ENCODE peak calls at places on chromosome 22, in four cellular contexts. One of them, this sample, is unnamed.
A peak's percentile ranks its signal among the peaks of the same experiment; 100 is the strongest.

GRCh38 chr22:20779014-20779812 is 5.3 kb downstream of the SERPIND1 start:
- DNase-seq in choroid plexus epithelial cell: no peak
- DNase-seq in AG10803: no peak
- DNase-seq in coronary artery: no peak
- DNase-seq in this sample: no peak

GRCh38 chr22:31857247-31857646 is 87.1 kb upstream of the YWHAH start:
- DNase-seq in choroid plexus epithelial cell: no peak
- DNase-seq in AG10803: no peak
- DNase-seq in coronary artery: no peak
- DNase-seq in this sample: no peak

GRCh38 chr22:22687638-22688500 is 43.5 kb downstream of the GGTLC2 start:
- DNase-seq in choroid plexus epithelial cell: peak; percentile 84
- DNase-seq in AG10803: peak; percentile 57
- DNase-seq in coronary artery: no peak
- DNase-seq in this sample: no peak

GRCh38 chr22:43972931-43973330 is 17.7 kb downstream of the SAMM50 start:
- DNase-seq in choroid plexus epithelial cell: no peak
- DNase-seq in AG10803: no peak
- DNase-seq in coronary artery: no peak
- DNase-seq in this sample: no peak

GRCh38 chr22:30457964-30458363 is 13.9 kb downstream of the SEC14L3 start:
- DNase-seq in choroid plexus epithelial cell: no peak
- DNase-seq in AG10803: no peak
- DNase-seq in coronary artery: no peak
- DNase-seq in this sample: no peak

GRCh38 chr22:37270928-37271650 is 11.2 kb upstream of the CYTH4 start:
- DNase-seq in choroid plexus epithelial cell: no peak
- DNase-seq in AG10803: peak; percentile 28
- DNase-seq in coronary artery: no peak
- DNase-seq in this sample: no peak

GRCh38 chr22:48410536-48410935 is 1417.1 kb downstream of the BRD1 start:
- DNase-seq in choroid plexus epithelial cell: no peak
- DNase-seq in AG10803: no peak
- DNase-seq in coronary artery: no peak
- DNase-seq in this sample: no peak

GRCh38 chr22:48372395-48372794 is 1455.3 kb downstream of the BRD1 start:
- DNase-seq in choroid plexus epithelial cell: no peak
- DNase-seq in AG10803: no peak
- DNase-seq in coronary artery: peak; percentile 46
- DNase-seq in this sample: no peak

GRCh38 chr22:11627798-11628650 is 3900.0 kb upstream of the OR11H1 start:
- DNase-seq in choroid plexus epithelial cell: no peak
- DNase-seq in AG10803: no peak
- DNase-seq in coronary artery: peak; percentile 73
- DNase-seq in this sample: no peak

GRCh38 chr22:50243704-50244419 is 961 bp downstream of the TUBGCP6 start:
- DNase-seq in choroid plexus epithelial cell: peak; percentile 21
- DNase-seq in AG10803: no peak
- DNase-seq in coronary artery: no peak
- DNase-seq in this sample: no peak

GRCh38 chr22:25540128-25540790 is 24.2 kb upstream of the GRK3 start:
- DNase-seq in choroid plexus epithelial cell: no peak
- DNase-seq in AG10803: no peak
- DNase-seq in coronary artery: no peak
- DNase-seq in this sample: no peak

GRCh38 chr22:25923952-25924351 is 182.0 kb downstream of the MYO18B start:
- DNase-seq in choroid plexus epithelial cell: no peak
- DNase-seq in AG10803: no peak
- DNase-seq in coronary artery: no peak
- DNase-seq in this sample: no peak

GRCh38 chr22:43136255-43136654 is 6.9 kb downstream of the MCAT start:
- DNase-seq in choroid plexus epithelial cell: peak; percentile 59
- DNase-seq in AG10803: no peak
- DNase-seq in coronary artery: no peak
- DNase-seq in this sample: no peak

GRCh38 chr22:17084554-17085276 is at the start of gene IL17RA:
- DNase-seq in choroid plexus epithelial cell: peak; percentile 88
- DNase-seq in AG10803: peak; percentile 85
- DNase-seq in coronary artery: peak; percentile 90
- DNase-seq in this sample: peak; percentile 69

GRCh38 chr22:42814215-42814614 is 42.9 kb downstream of the ARFGAP3 start:
- DNase-seq in choroid plexus epithelial cell: peak; percentile 16
- DNase-seq in AG10803: no peak
- DNase-seq in coronary artery: no peak
- DNase-seq in this sample: peak; percentile 47

GRCh38 chr22:50340157-50340879 is 2.8 kb upstream of the PPP6R2 start:
- DNase-seq in choroid plexus epithelial cell: peak; percentile 20
- DNase-seq in AG10803: peak; percentile 43
- DNase-seq in coronary artery: no peak
- DNase-seq in this sample: no peak

GRCh38 chr22:50627452-50627913 is 469 bp downstream of the ARSA start:
- DNase-seq in choroid plexus epithelial cell: no peak
- DNase-seq in AG10803: no peak
- DNase-seq in coronary artery: no peak
- DNase-seq in this sample: no peak

GRCh38 chr22:22888509-22889353 is 1.1 kb downstream of the IGLL5 start:
- DNase-seq in choroid plexus epithelial cell: no peak
- DNase-seq in AG10803: no peak
- DNase-seq in coronary artery: peak; percentile 58
- DNase-seq in this sample: no peak

GRCh38 chr22:49099496-49100124 is 728.1 kb downstream of the BRD1 start:
- DNase-seq in choroid plexus epithelial cell: no peak
- DNase-seq in AG10803: peak; percentile 12
- DNase-seq in coronary artery: no peak
- DNase-seq in this sample: no peak

GRCh38 chr22:20422965-20423635 is 14.5 kb downstream of the SCARF2 start:
- DNase-seq in choroid plexus epithelial cell: no peak
- DNase-seq in AG10803: peak; percentile 87
- DNase-seq in coronary artery: no peak
- DNase-seq in this sample: peak; percentile 34

DNA sequence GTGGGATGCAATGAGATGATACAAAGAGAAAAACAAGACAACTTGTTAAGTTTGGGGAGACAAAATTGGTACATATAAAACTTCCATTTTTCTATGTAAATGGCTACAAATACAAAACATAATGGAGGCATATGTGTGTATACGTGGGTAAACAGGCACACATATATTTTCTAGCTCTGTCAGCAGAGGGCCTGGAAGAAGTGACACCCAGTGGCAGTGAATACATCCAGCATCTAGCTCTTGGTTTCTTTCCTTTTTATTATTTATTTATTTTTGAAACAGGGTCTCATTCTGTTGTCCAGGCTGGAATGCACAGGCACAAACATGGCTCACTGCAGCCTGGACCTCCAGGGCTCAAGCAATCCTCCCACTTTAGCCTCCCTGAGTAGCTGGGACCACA is 5.0 kb upstream of the RASL10A start:
- DNase-seq in choroid plexus epithelial cell: no peak
- DNase-seq in AG10803: no peak
- DNase-seq in coronary artery: no peak
- DNase-seq in this sample: no peak
- TF ChIP-seq CTCF in choroid plexus epithelial cell: peak; percentile 49
- TF ChIP-seq CTCF in AG10803: peak; percentile 11
- TF ChIP-seq CTCF in coronary artery: no peak
- TF ChIP-seq CTCF in this sample: peak; percentile 39

DNA sequence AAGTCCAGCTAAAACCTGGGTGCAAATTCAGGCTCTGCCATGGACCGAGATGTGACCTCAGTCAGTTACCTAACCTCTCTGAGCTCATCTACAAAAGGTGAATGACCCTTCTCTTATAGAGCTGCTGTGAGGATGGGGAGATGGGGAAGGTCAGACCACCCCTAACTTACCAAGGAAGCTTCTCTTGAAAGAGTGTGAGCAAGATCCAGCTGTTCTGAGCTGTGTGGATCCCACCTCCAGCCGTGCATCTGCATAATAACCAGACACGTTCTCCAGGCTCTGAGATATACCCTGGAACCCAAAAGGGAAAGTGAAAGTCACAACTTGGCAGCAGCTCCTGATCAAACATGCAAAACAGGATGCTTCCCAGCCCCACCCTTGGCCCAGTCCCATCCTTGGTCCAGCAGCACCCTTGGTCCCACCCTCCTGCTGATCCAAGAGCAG is at the start of gene APOL3:
- DNase-seq in choroid plexus epithelial cell: peak; percentile 81
- DNase-seq in AG10803: peak; percentile 71
- DNase-seq in coronary artery: peak; percentile 85
- DNase-seq in this sample: peak; percentile 25
- H3K4me3 ChIP-seq in choroid plexus epithelial cell: peak within 1 kb of the TSS; percentile 31
- H3K4me3 ChIP-seq in AG10803: peak within 1 kb of the TSS; percentile 54
- H3K4me3 ChIP-seq in coronary artery: peak within 1 kb of the TSS; percentile 73
- H3K4me3 ChIP-seq in this sample: peak within 1 kb of the TSS; percentile 21

GRCh38 chr22:33917744-33918406 is 2.4 kb downstream of the LARGE1 start:
- DNase-seq in choroid plexus epithelial cell: peak; percentile 43
- DNase-seq in AG10803: peak; percentile 32
- DNase-seq in coronary artery: no peak
- DNase-seq in this sample: no peak
- TF ChIP-seq CTCF in choroid plexus epithelial cell: peak; percentile 43
- TF ChIP-seq CTCF in AG10803: peak; percentile 52
- TF ChIP-seq CTCF in coronary artery: no peak
- TF ChIP-seq CTCF in this sample: peak; percentile 40

DNA sequence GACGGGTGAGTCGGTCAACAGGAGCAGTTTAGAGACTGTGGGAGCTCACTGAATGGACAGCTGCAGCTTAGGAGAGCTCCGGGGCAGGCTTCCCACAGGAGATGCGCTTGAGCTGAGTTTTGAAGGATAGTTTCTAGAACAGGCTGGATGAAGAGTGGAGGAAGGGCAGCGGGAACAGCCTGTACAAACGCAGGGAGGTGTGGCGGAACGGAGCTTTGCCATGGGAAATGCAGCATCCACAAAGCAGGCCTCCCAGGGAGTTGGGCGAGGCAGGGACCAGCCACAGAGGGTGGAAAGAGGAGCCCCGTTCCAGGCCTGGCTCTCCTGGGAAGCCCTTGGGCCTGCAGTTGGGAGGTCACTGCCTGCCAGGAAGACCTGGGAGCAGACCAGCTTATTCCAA is 26.8 kb upstream of the TEF start:
- DNase-seq in choroid plexus epithelial cell: no peak
- DNase-seq in AG10803: no peak
- DNase-seq in coronary artery: no peak
- DNase-seq in this sample: no peak
- H3K4me3 ChIP-seq in choroid plexus epithelial cell: no peak overlapping the region
- H3K4me3 ChIP-seq in AG10803: no peak overlapping the region
- H3K4me3 ChIP-seq in coronary artery: no peak overlapping the region
- H3K4me3 ChIP-seq in this sample: no peak overlapping the region

GRCh38 chr22:24108073-24108472 is 73.2 kb upstream of the SUSD2 start:
- DNase-seq in choroid plexus epithelial cell: no peak
- DNase-seq in AG10803: no peak
- DNase-seq in coronary artery: no peak
- DNase-seq in this sample: no peak

GRCh38 chr22:24106385-24107381 is 74.6 kb upstream of the SUSD2 start:
- DNase-seq in choroid plexus epithelial cell: peak; percentile 9
- DNase-seq in AG10803: no peak
- DNase-seq in coronary artery: no peak
- DNase-seq in this sample: no peak

GRCh38 chr22:24105661-24106060 is 75.6 kb upstream of the SUSD2 start:
- DNase-seq in choroid plexus epithelial cell: no peak
- DNase-seq in AG10803: no peak
- DNase-seq in coronary artery: no peak
- DNase-seq in this sample: no peak

GRCh38 chr22:24109649-24110048 is 71.6 kb upstream of the SUSD2 start:
- DNase-seq in choroid plexus epithelial cell: no peak
- DNase-seq in AG10803: no peak
- DNase-seq in coronary artery: no peak
- DNase-seq in this sample: no peak

GRCh38 chr22:24107668-24108067 is 73.6 kb upstream of the SUSD2 start:
- DNase-seq in choroid plexus epithelial cell: peak; percentile 73
- DNase-seq in AG10803: peak; percentile 93
- DNase-seq in coronary artery: peak; percentile 87
- DNase-seq in this sample: peak; percentile 89
- TF ChIP-seq CTCF in choroid plexus epithelial cell: peak; percentile 46
- TF ChIP-seq CTCF in AG10803: peak; percentile 70
- TF ChIP-seq CTCF in coronary artery: peak; percentile 45
- TF ChIP-seq CTCF in this sample: peak; percentile 49

GRCh38 chr22:46087336-46087690 is 63.0 kb upstream of the PPARA start:
- DNase-seq in choroid plexus epithelial cell: no peak
- DNase-seq in AG10803: no peak
- DNase-seq in coronary artery: no peak
- DNase-seq in this sample: no peak
- H3K4me3 ChIP-seq in choroid plexus epithelial cell: no peak overlapping the region
- H3K4me3 ChIP-seq in AG10803: peak overlapping the region; percentile 98
- H3K4me3 ChIP-seq in coronary artery: peak overlapping the region; percentile 96
- H3K4me3 ChIP-seq in this sample: peak overlapping the region; percentile 95

DNA sequence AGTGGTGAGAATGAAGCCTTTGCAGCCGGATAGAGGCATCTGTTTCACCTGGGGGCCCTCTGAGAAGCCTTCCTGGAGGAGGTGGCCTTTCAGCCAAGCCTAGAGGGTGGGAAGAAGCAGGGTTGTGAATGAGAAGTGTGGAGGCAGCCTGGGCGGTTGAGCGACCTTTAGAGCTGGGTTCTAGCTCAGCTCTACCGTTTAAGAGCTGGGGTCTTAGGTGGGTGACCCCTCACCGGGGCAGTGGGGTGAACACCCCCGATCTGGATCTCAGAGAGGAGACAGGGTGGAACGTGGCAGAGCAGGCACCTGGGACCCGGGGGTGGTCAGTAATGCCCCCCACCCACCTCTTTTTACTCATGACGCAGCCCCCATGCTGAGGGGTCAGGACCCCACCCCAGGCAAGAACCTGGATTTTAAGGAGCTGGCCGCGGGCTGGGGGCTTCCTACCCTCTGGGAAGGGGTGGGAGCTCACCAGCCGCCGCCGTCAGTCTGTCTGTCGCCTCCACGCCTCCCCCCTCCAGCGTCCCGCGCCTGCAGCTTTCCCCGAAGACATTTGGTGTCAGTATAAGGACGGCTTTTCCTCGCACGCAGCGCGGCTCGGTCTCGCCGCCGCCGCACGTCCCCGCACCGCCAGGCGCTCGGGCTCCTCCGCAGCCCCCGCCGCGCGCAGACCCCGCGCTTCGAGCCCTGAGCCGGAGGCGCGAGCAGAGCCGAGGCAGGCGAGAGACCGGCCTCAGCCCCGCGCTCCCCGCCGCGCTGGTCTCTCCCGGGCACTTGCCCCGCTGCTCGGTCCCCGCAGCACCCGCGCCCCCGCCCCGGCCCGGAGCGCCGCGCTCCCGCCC is 13.4 kb upstream of the CACNA1I start:
- DNase-seq in choroid plexus epithelial cell: peak; percentile 22
- DNase-seq in AG10803: no peak
- DNase-seq in coronary artery: no peak
- DNase-seq in this sample: no peak
- TF ChIP-seq CTCF in choroid plexus epithelial cell: peak; percentile 27
- TF ChIP-seq CTCF in AG10803: no peak
- TF ChIP-seq CTCF in coronary artery: no peak
- TF ChIP-seq CTCF in this sample: peak; percentile 63

GRCh38 chr22:28931844-28932561 is 48.6 kb downstream of the ZNRF3 start:
- DNase-seq in choroid plexus epithelial cell: no peak
- DNase-seq in AG10803: no peak
- DNase-seq in coronary artery: no peak
- DNase-seq in this sample: no peak
- H3K4me3 ChIP-seq in choroid plexus epithelial cell: no peak overlapping the region
- H3K4me3 ChIP-seq in AG10803: no peak overlapping the region
- H3K4me3 ChIP-seq in coronary artery: no peak overlapping the region
- H3K4me3 ChIP-seq in this sample: no peak overlapping the region

This sample was measured in LNCaP clone FGC.